ENCODE peak calls at places on chromosomes 16 and 17, in four cellular contexts. One of them, this sample, is unnamed.

GRCh38 chr17:61980535-61980934 is 52.8 kb upstream of the INTS2 start:
- DNase-seq in GM12891: no peak
- DNase-seq in K562: no peak
- DNase-seq in GM12878: no peak
- DNase-seq in this sample: no peak

GRCh38 chr17:80110447-80110812 is 9.0 kb downstream of the GAA start:
- DNase-seq in GM12891: no peak
- DNase-seq in GM12878: no peak
- DNase-seq in K562: no peak
- DNase-seq in this sample: no peak

GRCh38 chr17:77332981-77333685 is 192.4 kb downstream of the SEC14L1 start:
- DNase-seq in GM12891: no peak
- DNase-seq in K562: peak
- DNase-seq in GM12878: no peak
- DNase-seq in this sample: no peak

GRCh38 chr16:27640277-27640600 is 90.3 kb downstream of the KATNIP start:
- DNase-seq in GM12891: no peak
- DNase-seq in K562: no peak
- DNase-seq in GM12878: no peak
- DNase-seq in this sample: no peak

GRCh38 chr17:15261063-15261817 is 3.9 kb downstream of the PMP22 start:
- DNase-seq in GM12891: no peak
- DNase-seq in GM12878: no peak
- DNase-seq in K562: no peak
- DNase-seq in this sample: no peak

GRCh38 chr17:40311575-40311974 is 2.6 kb downstream of the RARA start:
- DNase-seq in K562: no peak
- DNase-seq in GM12891: no peak
- DNase-seq in GM12878: no peak
- DNase-seq in this sample: no peak

GRCh38 chr16:1884155-1884760 is 12.3 kb upstream of the MEIOB start:
- DNase-seq in GM12878: no peak
- DNase-seq in GM12891: no peak
- DNase-seq in K562: peak
- DNase-seq in this sample: peak

GRCh38 chr16:58451263-58451662 is 48.7 kb upstream of the NDRG4 start:
- DNase-seq in GM12891: no peak
- DNase-seq in K562: no peak
- DNase-seq in GM12878: no peak
- DNase-seq in this sample: no peak

GRCh38 chr17:60659156-60659555 is 18.5 kb upstream of the BCAS3 start:
- DNase-seq in GM12891: no peak
- DNase-seq in GM12878: no peak
- DNase-seq in K562: no peak
- DNase-seq in this sample: no peak

GRCh38 chr17:28404812-28405570 is 1.0 kb downstream of the SLC46A1 start:
- DNase-seq in K562: no peak
- DNase-seq in GM12891: no peak
- DNase-seq in GM12878: no peak
- DNase-seq in this sample: no peak

GRCh38 chr17:2683912-2684311 is 27.7 kb downstream of the CLUH start:
- DNase-seq in GM12878: no peak
- DNase-seq in K562: no peak
- DNase-seq in GM12891: no peak
- DNase-seq in this sample: no peak

GRCh38 chr17:33786478-33786877 is 468.6 kb upstream of the CCL2 start:
- DNase-seq in GM12878: no peak
- DNase-seq in K562: no peak
- DNase-seq in GM12891: no peak
- DNase-seq in this sample: no peak

GRCh38 chr16:47660540-47660939 is 199.4 kb downstream of the PHKB start:
- DNase-seq in GM12891: no peak
- DNase-seq in K562: no peak
- DNase-seq in GM12878: no peak
- DNase-seq in this sample: no peak

GRCh38 chr16:88962478-88963152 is 14.4 kb downstream of the CBFA2T3 start:
- DNase-seq in K562: no peak
- DNase-seq in GM12878: no peak
- DNase-seq in GM12891: no peak
- DNase-seq in this sample: no peak

GRCh38 chr16:70686376-70687171 is 721 bp upstream of the MTSS2 start:
- DNase-seq in GM12878: no peak
- DNase-seq in K562: no peak
- DNase-seq in GM12891: no peak
- DNase-seq in this sample: no peak

GRCh38 chr16:74577882-74578366 is 29.0 kb downstream of the GLG1 start:
- DNase-seq in GM12891: no peak
- DNase-seq in K562: no peak
- DNase-seq in GM12878: peak
- DNase-seq in this sample: no peak

GRCh38 chr17:61504697-61505096 is 52.5 kb downstream of the TBX4 start:
- DNase-seq in GM12878: no peak
- DNase-seq in K562: no peak
- DNase-seq in GM12891: no peak
- DNase-seq in this sample: no peak

GRCh38 chr17:63544467-63545301 is 5.6 kb upstream of the DCAF7 start:
- DNase-seq in GM12891: peak
- DNase-seq in K562: no peak
- DNase-seq in GM12878: no peak
- DNase-seq in this sample: no peak

GRCh38 chr17:42180922-42181850 is at the start of gene KCNH4:
- DNase-seq in GM12878: peak
- DNase-seq in GM12891: peak
- DNase-seq in K562: peak
- DNase-seq in this sample: peak

GRCh38 chr16:55728797-55729196 is 73.0 kb downstream of the SLC6A2 start:
- DNase-seq in GM12891: no peak
- DNase-seq in K562: no peak
- DNase-seq in GM12878: no peak
- DNase-seq in this sample: no peak

GRCh38 chr16:89712476-89712805 is 8.3 kb downstream of the VPS9D1 start:
- DNase-seq in GM12891: no peak
- DNase-seq in GM12878: no peak
- DNase-seq in K562: no peak
- DNase-seq in this sample: no peak

GRCh38 chr16:6286176-6286575 is 1046.5 kb upstream of the RBFOX1 start:
- DNase-seq in GM12891: no peak
- DNase-seq in GM12878: no peak
- DNase-seq in K562: no peak
- DNase-seq in this sample: no peak

GRCh38 chr17:57142925-57143324 is 57.9 kb downstream of the AKAP1 start:
- DNase-seq in GM12891: no peak
- DNase-seq in K562: no peak
- DNase-seq in GM12878: no peak
- DNase-seq in this sample: no peak

GRCh38 chr16:11896776-11897175 is 19.0 kb downstream of the GSPT1 start:
- DNase-seq in K562: no peak
- DNase-seq in GM12891: no peak
- DNase-seq in GM12878: no peak
- DNase-seq in this sample: no peak

GRCh38 chr17:30113213-30113612 is 3.4 kb upstream of the NSRP1 start:
- DNase-seq in GM12891: no peak
- DNase-seq in K562: no peak
- DNase-seq in GM12878: peak
- DNase-seq in this sample: peak

GRCh38 chr17:77489898-77490265 is 349.1 kb downstream of the SEC14L1 start:
- DNase-seq in K562: no peak
- DNase-seq in GM12878: no peak
- DNase-seq in GM12891: no peak
- DNase-seq in this sample: no peak

GRCh38 chr17:5027299-5027698 is 7.9 kb downstream of the SLC52A1 start:
- DNase-seq in GM12878: no peak
- DNase-seq in K562: no peak
- DNase-seq in GM12891: no peak
- DNase-seq in this sample: no peak

GRCh38 chr16:87470332-87470731 is 22.5 kb downstream of the ZCCHC14 start:
- DNase-seq in K562: no peak
- DNase-seq in GM12878: no peak
- DNase-seq in GM12891: no peak
- DNase-seq in this sample: no peak

GRCh38 chr17:48586355-48586924 is 3.6 kb downstream of the HOXB3 start:
- DNase-seq in GM12891: no peak
- DNase-seq in GM12878: no peak
- DNase-seq in K562: no peak
- DNase-seq in this sample: no peak

GRCh38 chr17:60563743-60564142 is 36.2 kb upstream of the PPM1D start:
- DNase-seq in GM12878: no peak
- DNase-seq in GM12891: no peak
- DNase-seq in K562: no peak
- DNase-seq in this sample: no peak

GRCh38 chr17:15263206-15263579 is 1.9 kb downstream of the PMP22 start:
- DNase-seq in GM12891: no peak
- DNase-seq in GM12878: no peak
- DNase-seq in K562: no peak
- DNase-seq in this sample: no peak

GRCh38 chr17:81322271-81323082 is 27.4 kb upstream of the SLC38A10 start:
- DNase-seq in K562: peak
- DNase-seq in GM12891: peak
- DNase-seq in GM12878: no peak
- DNase-seq in this sample: no peak

GRCh38 chr16:64498363-64498762 is 623.5 kb downstream of the CDH11 start:
- DNase-seq in GM12878: no peak
- DNase-seq in GM12891: no peak
- DNase-seq in K562: no peak
- DNase-seq in this sample: no peak

GRCh38 chr16:31452631-31453106 is 6.6 kb upstream of the ARMC5 start:
- DNase-seq in GM12878: no peak
- DNase-seq in K562: peak
- DNase-seq in GM12891: no peak
- DNase-seq in this sample: no peak

GRCh38 chr16:89253548-89254287 is 36.2 kb downstream of the ZNF778 start:
- DNase-seq in K562: no peak
- DNase-seq in GM12891: no peak
- DNase-seq in GM12878: no peak
- DNase-seq in this sample: no peak

GRCh38 chr17:32191306-32191705 is 49.0 kb downstream of the RHOT1 start:
- DNase-seq in GM12891: no peak
- DNase-seq in GM12878: no peak
- DNase-seq in K562: no peak
- DNase-seq in this sample: no peak

GRCh38 chr16:73057369-73058210 is 9.7 kb upstream of the ZFHX3 start:
- DNase-seq in GM12891: no peak
- DNase-seq in K562: peak
- DNase-seq in GM12878: no peak
- DNase-seq in this sample: no peak

GRCh38 chr17:73297934-73298861 is 13.6 kb downstream of the CDC42EP4 start:
- DNase-seq in GM12878: no peak
- DNase-seq in GM12891: no peak
- DNase-seq in K562: no peak
- DNase-seq in this sample: no peak
- TF ChIP-seq SPI1 in GM12878: no peak
- TF ChIP-seq SPI1 in GM12891: no peak
- TF ChIP-seq SPI1 in K562: no peak
- TF ChIP-seq SPI1 in this sample: no peak

GRCh38 chr17:75547091-75547490 is 21.6 kb downstream of the LLGL2 start:
- DNase-seq in GM12891: no peak
- DNase-seq in K562: no peak
- DNase-seq in GM12878: no peak
- DNase-seq in this sample: no peak
- TF ChIP-seq SPI1 in GM12891: no peak
- TF ChIP-seq SPI1 in K562: no peak
- TF ChIP-seq SPI1 in GM12878: no peak
- TF ChIP-seq SPI1 in this sample: no peak

GRCh38 chr17:17782425-17783120 is 54.2 kb downstream of the SREBF1 start:
- DNase-seq in K562: peak
- DNase-seq in GM12878: no peak
- DNase-seq in GM12891: no peak
- DNase-seq in this sample: no peak
- TF ChIP-seq SPI1 in K562: no peak
- TF ChIP-seq SPI1 in GM12878: no peak
- TF ChIP-seq SPI1 in GM12891: no peak
- TF ChIP-seq SPI1 in this sample: no peak

GRCh38 chr16:54191592-54191991 is 95.0 kb downstream of the IRX3 start:
- DNase-seq in GM12891: no peak
- DNase-seq in GM12878: no peak
- DNase-seq in K562: no peak
- DNase-seq in this sample: no peak
- TF ChIP-seq SPI1 in GM12891: no peak
- TF ChIP-seq SPI1 in GM12878: no peak
- TF ChIP-seq SPI1 in K562: no peak
- TF ChIP-seq SPI1 in this sample: no peak

DNA sequence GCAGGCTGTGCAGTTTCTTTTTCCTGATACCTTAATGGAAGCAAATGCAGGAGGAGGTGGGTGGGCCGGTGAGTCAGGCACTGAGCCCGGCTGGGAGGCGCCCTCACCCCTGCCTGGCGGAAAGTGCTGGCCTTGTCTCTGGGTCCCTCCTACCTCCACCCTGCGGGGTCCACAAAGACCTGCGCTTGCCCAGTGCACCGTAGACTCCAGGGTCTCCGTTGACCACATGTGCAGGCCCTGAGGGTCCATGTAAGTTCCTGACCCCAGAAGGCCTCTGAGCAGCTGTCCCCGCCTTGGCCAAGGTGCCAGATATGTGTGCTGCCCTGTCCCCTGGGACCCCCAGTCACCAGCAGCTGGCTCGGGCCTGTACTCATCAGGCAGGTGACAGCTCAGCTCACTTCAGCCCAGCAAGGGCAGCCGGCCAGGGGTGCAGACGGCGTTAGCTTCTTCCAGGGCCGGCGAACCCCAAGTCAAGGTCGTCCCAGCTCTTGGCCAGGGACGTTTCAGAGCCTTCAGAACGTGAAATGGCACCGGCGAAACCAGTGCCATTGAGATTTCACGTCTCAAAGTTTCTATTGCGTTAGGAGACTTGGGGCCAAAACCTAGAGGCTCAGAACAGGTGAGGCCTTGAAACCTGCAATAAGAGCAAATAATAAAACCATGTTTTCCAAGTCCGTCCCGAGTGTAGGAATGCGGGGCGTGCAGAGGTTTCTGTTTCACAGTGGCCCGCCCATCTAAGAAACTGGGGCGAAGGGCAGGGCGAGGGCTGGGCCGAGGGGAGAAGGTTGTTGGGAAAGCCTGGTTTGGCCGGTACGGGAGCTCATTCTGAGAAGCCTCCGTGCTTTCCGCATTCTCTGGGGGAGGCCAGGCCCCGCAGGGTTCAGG is 12.1 kb downstream of the METRNL start:
- DNase-seq in K562: no peak
- DNase-seq in GM12878: no peak
- DNase-seq in GM12891: no peak
- DNase-seq in this sample: no peak
- TF ChIP-seq SPI1 in K562: no peak
- TF ChIP-seq SPI1 in GM12878: no peak
- TF ChIP-seq SPI1 in GM12891: no peak
- TF ChIP-seq SPI1 in this sample: no peak

GRCh38 chr17:4007346-4008081 is 43.3 kb upstream of the ATP2A3 start:
- DNase-seq in GM12878: no peak
- DNase-seq in GM12891: no peak
- DNase-seq in K562: peak
- DNase-seq in this sample: no peak
- TF ChIP-seq SPI1 in GM12878: no peak
- TF ChIP-seq SPI1 in GM12891: no peak
- TF ChIP-seq SPI1 in K562: no peak
- TF ChIP-seq SPI1 in this sample: no peak

This sample was measured in HL-60.